ENCODE peak calls at places on chromosomes 11 and 22, in five cellular contexts. One of them, this sample, is unnamed.
A peak's percentile ranks its signal among the peaks of the same experiment; 100 is the strongest.

GRCh38 chr22:37898441-37899181 is 7.5 kb upstream of the MICALL1 start:
- DNase-seq in activated gamma-delta T cell treated with Interleukin-2 at 50 U/mL for 16 hours: no peak
- DNase-seq in T-cell: no peak
- DNase-seq in NCI-H774: no peak
- DNase-seq in ACHN: no peak
- DNase-seq in this sample: no peak

GRCh38 chr11:106133529-106133928 is 56.1 kb downstream of the AASDHPPT start:
- DNase-seq in T-cell: no peak
- DNase-seq in ACHN: no peak
- DNase-seq in activated gamma-delta T cell treated with Interleukin-2 at 50 U/mL for 16 hours: no peak
- DNase-seq in NCI-H774: no peak
- DNase-seq in this sample: no peak

GRCh38 chr22:45863981-45864751 is 112.8 kb downstream of the WNT7B start:
- DNase-seq in T-cell: peak; percentile 52
- DNase-seq in NCI-H774: no peak
- DNase-seq in ACHN: peak; percentile 53
- DNase-seq in activated gamma-delta T cell treated with Interleukin-2 at 50 U/mL for 16 hours: peak; percentile 74
- DNase-seq in this sample: peak; percentile 51

GRCh38 chr22:37303821-37304274 is 21.5 kb downstream of the CYTH4 start:
- DNase-seq in NCI-H774: no peak
- DNase-seq in activated gamma-delta T cell treated with Interleukin-2 at 50 U/mL for 16 hours: peak; percentile 42
- DNase-seq in ACHN: peak; percentile 75
- DNase-seq in T-cell: no peak
- DNase-seq in this sample: no peak

GRCh38 chr11:106879029-106879428 is 139.2 kb downstream of the GUCY1A2 start:
- DNase-seq in NCI-H774: peak; percentile 42
- DNase-seq in activated gamma-delta T cell treated with Interleukin-2 at 50 U/mL for 16 hours: no peak
- DNase-seq in ACHN: no peak
- DNase-seq in T-cell: no peak
- DNase-seq in this sample: no peak

GRCh38 chr11:102225689-102226562 is 91.4 kb upstream of the BIRC3 start:
- DNase-seq in NCI-H774: no peak
- DNase-seq in ACHN: peak; percentile 87
- DNase-seq in T-cell: no peak
- DNase-seq in activated gamma-delta T cell treated with Interleukin-2 at 50 U/mL for 16 hours: no peak
- DNase-seq in this sample: no peak

GRCh38 chr11:70158201-70158600 is 44.9 kb upstream of the FADD start:
- DNase-seq in T-cell: no peak
- DNase-seq in ACHN: no peak
- DNase-seq in NCI-H774: no peak
- DNase-seq in activated gamma-delta T cell treated with Interleukin-2 at 50 U/mL for 16 hours: no peak
- DNase-seq in this sample: no peak

GRCh38 chr22:23803001-23803819 is 16.4 kb downstream of the SMARCB1 start:
- DNase-seq in activated gamma-delta T cell treated with Interleukin-2 at 50 U/mL for 16 hours: no peak
- DNase-seq in NCI-H774: no peak
- DNase-seq in ACHN: no peak
- DNase-seq in T-cell: no peak
- DNase-seq in this sample: no peak

GRCh38 chr11:9280655-9281301 is 15.6 kb upstream of the DENND5A start:
- DNase-seq in activated gamma-delta T cell treated with Interleukin-2 at 50 U/mL for 16 hours: peak; percentile 36
- DNase-seq in NCI-H774: peak; percentile 26
- DNase-seq in ACHN: peak; percentile 19
- DNase-seq in T-cell: peak; percentile 45
- DNase-seq in this sample: peak; percentile 68

GRCh38 chr11:133579165-133580031 is 47.1 kb upstream of the OPCML start:
- DNase-seq in activated gamma-delta T cell treated with Interleukin-2 at 50 U/mL for 16 hours: no peak
- DNase-seq in NCI-H774: no peak
- DNase-seq in T-cell: no peak
- DNase-seq in ACHN: no peak
- DNase-seq in this sample: no peak

GRCh38 chr11:46315783-46316563 is 31.3 kb upstream of the DGKZ start:
- DNase-seq in ACHN: no peak
- DNase-seq in NCI-H774: no peak
- DNase-seq in activated gamma-delta T cell treated with Interleukin-2 at 50 U/mL for 16 hours: no peak
- DNase-seq in T-cell: no peak
- DNase-seq in this sample: no peak

GRCh38 chr11:118634435-118635236 is 27.2 kb downstream of the PHLDB1 start:
- DNase-seq in ACHN: no peak
- DNase-seq in T-cell: no peak
- DNase-seq in activated gamma-delta T cell treated with Interleukin-2 at 50 U/mL for 16 hours: no peak
- DNase-seq in NCI-H774: peak; percentile 82
- DNase-seq in this sample: no peak

GRCh38 chr22:23263651-23264555 is 83.6 kb downstream of the BCR start:
- DNase-seq in NCI-H774: no peak
- DNase-seq in ACHN: peak; percentile 17
- DNase-seq in activated gamma-delta T cell treated with Interleukin-2 at 50 U/mL for 16 hours: peak; percentile 61
- DNase-seq in T-cell: peak; percentile 60
- DNase-seq in this sample: peak; percentile 95

GRCh38 chr11:17003426-17003825 is 10.8 kb downstream of the PLEKHA7 start:
- DNase-seq in T-cell: no peak
- DNase-seq in activated gamma-delta T cell treated with Interleukin-2 at 50 U/mL for 16 hours: no peak
- DNase-seq in NCI-H774: no peak
- DNase-seq in ACHN: no peak
- DNase-seq in this sample: no peak

GRCh38 chr11:13262096-13262495 is 15.5 kb upstream of the BMAL1 start:
- DNase-seq in T-cell: no peak
- DNase-seq in NCI-H774: no peak
- DNase-seq in ACHN: peak; percentile 25
- DNase-seq in activated gamma-delta T cell treated with Interleukin-2 at 50 U/mL for 16 hours: no peak
- DNase-seq in this sample: no peak

GRCh38 chr11:123308077-123308476 is 113.0 kb upstream of the CLMP start:
- DNase-seq in NCI-H774: peak; percentile 29
- DNase-seq in activated gamma-delta T cell treated with Interleukin-2 at 50 U/mL for 16 hours: no peak
- DNase-seq in ACHN: no peak
- DNase-seq in T-cell: no peak
- DNase-seq in this sample: no peak

GRCh38 chr11:61693897-61694840 is 14.0 kb downstream of the DAGLA start:
- DNase-seq in activated gamma-delta T cell treated with Interleukin-2 at 50 U/mL for 16 hours: no peak
- DNase-seq in NCI-H774: no peak
- DNase-seq in ACHN: peak; percentile 55
- DNase-seq in T-cell: no peak
- DNase-seq in this sample: no peak

GRCh38 chr11:76770642-76771445 is 12.3 kb upstream of the TSKU start:
- DNase-seq in T-cell: no peak
- DNase-seq in ACHN: peak; percentile 21
- DNase-seq in activated gamma-delta T cell treated with Interleukin-2 at 50 U/mL for 16 hours: no peak
- DNase-seq in NCI-H774: no peak
- DNase-seq in this sample: no peak

GRCh38 chr11:123507043-123507442 is 77.0 kb downstream of the GRAMD1B start:
- DNase-seq in NCI-H774: no peak
- DNase-seq in T-cell: no peak
- DNase-seq in activated gamma-delta T cell treated with Interleukin-2 at 50 U/mL for 16 hours: no peak
- DNase-seq in ACHN: no peak
- DNase-seq in this sample: no peak

GRCh38 chr11:87317441-87317840 is 279.7 kb downstream of the TMEM135 start:
- DNase-seq in ACHN: no peak
- DNase-seq in activated gamma-delta T cell treated with Interleukin-2 at 50 U/mL for 16 hours: no peak
- DNase-seq in T-cell: no peak
- DNase-seq in NCI-H774: no peak
- DNase-seq in this sample: no peak

GRCh38 chr11:68513930-68514487 is 53.5 kb downstream of the PPP6R3 start:
- DNase-seq in ACHN: no peak
- DNase-seq in activated gamma-delta T cell treated with Interleukin-2 at 50 U/mL for 16 hours: no peak
- DNase-seq in NCI-H774: no peak
- DNase-seq in T-cell: no peak
- DNase-seq in this sample: no peak

GRCh38 chr22:41976961-41977566 is 7.8 kb downstream of the SEPTIN3 start:
- DNase-seq in activated gamma-delta T cell treated with Interleukin-2 at 50 U/mL for 16 hours: no peak
- DNase-seq in ACHN: no peak
- DNase-seq in NCI-H774: no peak
- DNase-seq in T-cell: no peak
- DNase-seq in this sample: no peak

GRCh38 chr11:29317669-29318068 is 699.2 kb downstream of the KCNA4 start:
- DNase-seq in T-cell: no peak
- DNase-seq in NCI-H774: no peak
- DNase-seq in ACHN: no peak
- DNase-seq in activated gamma-delta T cell treated with Interleukin-2 at 50 U/mL for 16 hours: no peak
- DNase-seq in this sample: no peak

GRCh38 chr11:34147581-34147980 is 42.2 kb downstream of the NAT10 start:
- DNase-seq in T-cell: no peak
- DNase-seq in ACHN: no peak
- DNase-seq in NCI-H774: no peak
- DNase-seq in activated gamma-delta T cell treated with Interleukin-2 at 50 U/mL for 16 hours: no peak
- DNase-seq in this sample: no peak

GRCh38 chr11:120613264-120614226 is 102.0 kb downstream of the GRIK4 start:
- DNase-seq in T-cell: no peak
- DNase-seq in activated gamma-delta T cell treated with Interleukin-2 at 50 U/mL for 16 hours: no peak
- DNase-seq in ACHN: no peak
- DNase-seq in NCI-H774: no peak
- DNase-seq in this sample: no peak

GRCh38 chr11:124415356-124415923 is 9.2 kb downstream of the OR8B4 start:
- DNase-seq in NCI-H774: peak; percentile 28
- DNase-seq in T-cell: no peak
- DNase-seq in activated gamma-delta T cell treated with Interleukin-2 at 50 U/mL for 16 hours: no peak
- DNase-seq in ACHN: peak; percentile 50
- DNase-seq in this sample: no peak

GRCh38 chr11:73257342-73258103 is 14.6 kb upstream of the P2RY6 start:
- DNase-seq in ACHN: peak; percentile 97
- DNase-seq in T-cell: no peak
- DNase-seq in activated gamma-delta T cell treated with Interleukin-2 at 50 U/mL for 16 hours: no peak
- DNase-seq in NCI-H774: no peak
- DNase-seq in this sample: no peak

GRCh38 chr11:34204396-34205279 is 99.2 kb downstream of the NAT10 start:
- DNase-seq in ACHN: peak; percentile 95
- DNase-seq in NCI-H774: peak; percentile 12
- DNase-seq in activated gamma-delta T cell treated with Interleukin-2 at 50 U/mL for 16 hours: no peak
- DNase-seq in T-cell: no peak
- DNase-seq in this sample: no peak

GRCh38 chr11:115208808-115209259 is 295.4 kb downstream of the CADM1 start:
- DNase-seq in T-cell: no peak
- DNase-seq in NCI-H774: no peak
- DNase-seq in activated gamma-delta T cell treated with Interleukin-2 at 50 U/mL for 16 hours: no peak
- DNase-seq in ACHN: no peak
- DNase-seq in this sample: no peak

GRCh38 chr11:132024587-132025295 is 654.3 kb downstream of the NTM start:
- DNase-seq in NCI-H774: no peak
- DNase-seq in T-cell: no peak
- DNase-seq in ACHN: peak; percentile 70
- DNase-seq in activated gamma-delta T cell treated with Interleukin-2 at 50 U/mL for 16 hours: no peak
- DNase-seq in this sample: no peak

GRCh38 chr11:119218141-119218878 is 12.2 kb downstream of the CBL start:
- DNase-seq in ACHN: peak; percentile 86
- DNase-seq in activated gamma-delta T cell treated with Interleukin-2 at 50 U/mL for 16 hours: no peak
- DNase-seq in T-cell: no peak
- DNase-seq in NCI-H774: no peak
- DNase-seq in this sample: no peak

GRCh38 chr11:2853997-2854560 is 31.5 kb downstream of the CDKN1C start:
- DNase-seq in NCI-H774: no peak
- DNase-seq in activated gamma-delta T cell treated with Interleukin-2 at 50 U/mL for 16 hours: no peak
- DNase-seq in T-cell: no peak
- DNase-seq in ACHN: no peak
- DNase-seq in this sample: no peak

GRCh38 chr11:131811380-131811779 is 441.0 kb downstream of the NTM start:
- DNase-seq in NCI-H774: no peak
- DNase-seq in T-cell: no peak
- DNase-seq in ACHN: no peak
- DNase-seq in activated gamma-delta T cell treated with Interleukin-2 at 50 U/mL for 16 hours: no peak
- DNase-seq in this sample: no peak

GRCh38 chr22:44583076-44583760 is 85.2 kb upstream of the RTL6 start:
- DNase-seq in T-cell: no peak
- DNase-seq in NCI-H774: no peak
- DNase-seq in ACHN: no peak
- DNase-seq in activated gamma-delta T cell treated with Interleukin-2 at 50 U/mL for 16 hours: no peak
- DNase-seq in this sample: no peak

GRCh38 chr11:37449146-37449545 is 851.1 kb upstream of the RAG2 start:
- DNase-seq in activated gamma-delta T cell treated with Interleukin-2 at 50 U/mL for 16 hours: no peak
- DNase-seq in T-cell: no peak
- DNase-seq in NCI-H774: no peak
- DNase-seq in ACHN: peak; percentile 38
- DNase-seq in this sample: peak; percentile 39

GRCh38 chr11:24731554-24731953 is 234.7 kb downstream of the LUZP2 start:
- DNase-seq in T-cell: no peak
- DNase-seq in ACHN: no peak
- DNase-seq in activated gamma-delta T cell treated with Interleukin-2 at 50 U/mL for 16 hours: no peak
- DNase-seq in NCI-H774: no peak
- DNase-seq in this sample: no peak

GRCh38 chr11:72409458-72409857 is 24.9 kb downstream of the CLPB start:
- DNase-seq in T-cell: no peak
- DNase-seq in ACHN: no peak
- DNase-seq in activated gamma-delta T cell treated with Interleukin-2 at 50 U/mL for 16 hours: no peak
- DNase-seq in NCI-H774: no peak
- DNase-seq in this sample: no peak

GRCh38 chr11:79353706-79354105 is 87.1 kb downstream of the TENM4 start:
- DNase-seq in activated gamma-delta T cell treated with Interleukin-2 at 50 U/mL for 16 hours: no peak
- DNase-seq in T-cell: no peak
- DNase-seq in ACHN: no peak
- DNase-seq in NCI-H774: no peak
- DNase-seq in this sample: no peak

GRCh38 chr11:130094614-130095013 is 24.9 kb downstream of the APLP2 start:
- DNase-seq in ACHN: no peak
- DNase-seq in NCI-H774: no peak
- DNase-seq in T-cell: no peak
- DNase-seq in activated gamma-delta T cell treated with Interleukin-2 at 50 U/mL for 16 hours: no peak
- DNase-seq in this sample: no peak

GRCh38 chr11:19730373-19730772 is 17.7 kb downstream of the NAV2 start:
- DNase-seq in NCI-H774: no peak
- DNase-seq in ACHN: no peak
- DNase-seq in T-cell: no peak
- DNase-seq in activated gamma-delta T cell treated with Interleukin-2 at 50 U/mL for 16 hours: no peak
- DNase-seq in this sample: no peak